ENCODE peak calls at places on chromosomes 16 and 17, in five cellular contexts. U is left lung, M is NCI-H1436, P is ovary, T is PC-3. K is an unnamed sample.

GRCh38 chr16:61813339-61813738 is 222.9 kb downstream of the CDH8 start:
- DNase-seq in U (no peak), M (no peak), P (no peak), T (no peak), K (no peak)

GRCh38 chr16:29915590-29916247 is 10.3 kb downstream of the KCTD13 start:
- DNase-seq in U (no peak), M (no peak), P (no peak), T (peak), K (no peak)

GRCh38 chr16:30567160-30567990 is 4.1 kb downstream of the ZNF688 start:
- DNase-seq in U (no peak), M (no peak), P (no peak), T (peak), K (no peak)

GRCh38 chr17:52505601-52506000 is 347.1 kb upstream of the CA10 start:
- DNase-seq in U (no peak), M (no peak), P (no peak), T (no peak), K (no peak)

GRCh38 chr17:29618272-29619065 is 4.2 kb downstream of the CORO6 start:
- DNase-seq in U (no peak), M (no peak), P (no peak), T (no peak), K (no peak)

GRCh38 chr17:77422104-77422782 is 281.5 kb downstream of the SEC14L1 start:
- DNase-seq in U (no peak), M (no peak), P (no peak), T (peak), K (no peak)

GRCh38 chr16:77967054-77968035 is 55.0 kb upstream of the CLEC3A start:
- DNase-seq in U (no peak), M (no peak), P (no peak), T (no peak), K (no peak)

GRCh38 chr17:3986939-3987335 is 22.7 kb upstream of the ATP2A3 start:
- DNase-seq in U (no peak), M (no peak), P (no peak), T (no peak), K (no peak)

GRCh38 chr17:60102632-60103047 is 23.9 kb upstream of the HEATR6 start:
- DNase-seq in U (peak), M (no peak), P (no peak), T (no peak), K (no peak)

GRCh38 chr17:55897301-55897700 is 146.4 kb downstream of the PCTP start:
- DNase-seq in U (no peak), M (no peak), P (no peak), T (no peak), K (no peak)

GRCh38 chr17:19978206-19978802 is 676 bp upstream of the AKAP10 start:
- DNase-seq in U (peak), M (no peak), P (no peak), T (no peak), K (peak)